ENCODE peak calls at places on chromosomes 1 and 21, in ten cellular contexts. V is tibial nerve; C is pancreas; F is heart left ventricle; K is CD8-positive, alpha-beta T cell; A is cardiac muscle cell; L is HFF-Myc; G is body of pancreas; P is astrocyte of the spinal cord; X is MM.1S. I is an unnamed sample.

GRCh38 chr21:44487831-44488230 is 32.5 kb downstream of the LRRC3 start:
- DNase-seq in V (no peak), C (no peak), F (no peak), K (peak; percentile 49), A (no peak), L (no peak), G (no peak), P (peak; percentile 3), X (no peak), I (no peak)

GRCh38 chr1:159922499-159923202 is 2.7 kb downstream of the TAGLN2 start:
- DNase-seq in V (no peak), C (peak; percentile 50), F (peak; percentile 92), K (no peak), A (no peak), L (no peak), G (peak; percentile 48), P (no peak), X (no peak), I (no peak)

GRCh38 chr1:247322849-247323586 is 8.6 kb downstream of the ZNF496 start:
- DNase-seq in V (no peak), C (no peak), F (no peak), K (peak; percentile 50), A (no peak), L (no peak), G (no peak), P (no peak), X (no peak), I (no peak)

GRCh38 chr1:228013322-228014234 is 6.8 kb downstream of the WNT3A start:
- DNase-seq in V (no peak), C (no peak), F (no peak), K (no peak), A (no peak), L (no peak), G (no peak), P (no peak), X (no peak), I (no peak)

GRCh38 chr21:28734522-28735175 is 258.0 kb downstream of the LTN1 start:
- DNase-seq in V (no peak), C (no peak), F (no peak), K (no peak), A (no peak), L (no peak), G (no peak), P (no peak), X (no peak), I (no peak)

GRCh38 chr1:116205941-116206679 is 94.9 kb downstream of the MAB21L3 start:
- DNase-seq in V (no peak), C (no peak), F (no peak), K (no peak), A (no peak), L (no peak), G (no peak), P (no peak), X (no peak), I (no peak)

GRCh38 chr1:171801395-171801990 is 20.0 kb downstream of the METTL13 start:
- DNase-seq in V (peak; percentile 32), C (no peak), F (no peak), K (no peak), A (peak; percentile 73), L (peak; percentile 41), G (peak; percentile 22), P (peak; percentile 38), X (peak; percentile 41), I (peak; percentile 40)

GRCh38 chr1:117572546-117572945 is 33.3 kb upstream of the TENT5C start:
- DNase-seq in V (no peak), C (no peak), F (no peak), K (peak; percentile 41), A (no peak), L (no peak), G (no peak), P (no peak), X (no peak), I (no peak)

GRCh38 chr21:45320991-45321656 is 33.4 kb upstream of the POFUT2 start:
- DNase-seq in V (no peak), C (no peak), F (no peak), K (no peak), A (no peak), L (no peak), G (no peak), P (no peak), X (no peak), I (no peak)

GRCh38 chr1:227887697-227888403 is 59.9 kb downstream of the WNT9A start:
- DNase-seq in V (peak; percentile 55), C (no peak), F (peak; percentile 77), K (no peak), A (no peak), L (no peak), G (peak; percentile 32), P (peak; percentile 21), X (no peak), I (no peak)

GRCh38 chr1:109617291-109617801 is 2.1 kb downstream of the GNAT2 start:
- DNase-seq in V (no peak), C (no peak), F (no peak), K (no peak), A (no peak), L (peak; percentile 75), G (peak; percentile 46), P (peak; percentile 88), X (no peak), I (peak; percentile 72)

GRCh38 chr1:93690921-93691789 is 9.5 kb upstream of the BCAR3 start:
- DNase-seq in V (no peak), C (no peak), F (no peak), K (no peak), A (no peak), L (no peak), G (peak; percentile 16), P (no peak), X (no peak), I (no peak)

GRCh38 chr1:221801773-221802516 is 60.1 kb upstream of the DUSP10 start:
- DNase-seq in V (no peak), C (no peak), F (no peak), K (no peak), A (no peak), L (no peak), G (no peak), P (peak; percentile 77), X (no peak), I (peak; percentile 19)

GRCh38 chr1:244918422-244919319 is 54.3 kb upstream of the HNRNPU start:
- DNase-seq in V (no peak), C (peak; percentile 21), F (peak; percentile 51), K (peak; percentile 83), A (peak; percentile 41), L (no peak), G (peak; percentile 43), P (no peak), X (peak; percentile 28), I (no peak)

GRCh38 chr1:1345860-1346500 is 3.2 kb downstream of the DVL1 start:
- DNase-seq in V (no peak), C (no peak), F (no peak), K (no peak), A (no peak), L (no peak), G (no peak), P (no peak), X (no peak), I (no peak)
- H3K4me3 ChIP-seq in V (no peak overlapping the region), C (no peak overlapping the region), F (peak overlapping the region; percentile 10), K (no peak overlapping the region), A (no peak overlapping the region), L (peak overlapping the region; percentile 25), G (no peak overlapping the region), P (no peak overlapping the region), X (no peak overlapping the region), I (no peak overlapping the region)

DNA sequence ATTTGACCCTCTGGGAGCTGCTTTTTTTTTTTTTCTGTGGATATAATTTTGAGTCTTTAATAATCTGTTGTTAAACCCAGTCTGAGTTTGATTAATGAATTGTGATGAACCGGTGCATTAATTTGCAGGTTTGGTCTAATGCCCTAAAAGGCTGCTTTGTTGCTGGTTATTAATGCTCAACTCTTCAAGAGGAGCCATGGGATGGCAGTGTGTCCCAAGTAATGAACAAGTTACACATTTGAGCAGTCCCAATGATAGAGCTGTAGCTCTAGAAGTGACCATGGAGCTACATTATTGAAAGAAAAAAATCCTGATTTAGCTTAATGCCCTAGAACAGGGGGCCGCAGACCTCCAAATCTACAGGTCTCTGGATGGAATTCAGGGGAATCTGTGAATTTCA is 53.1 kb downstream of the RWDD3 start:
- DNase-seq in V (no peak), C (no peak), F (no peak), K (no peak), A (peak; percentile 21), L (no peak), G (no peak), P (no peak), X (no peak), I (no peak)
- TF ChIP-seq CTCF in V (no peak), C (no peak), F (no peak), K (no peak), A (no peak), L (no peak), G (no peak), P (no peak), X (no peak), I (no peak)

DNA sequence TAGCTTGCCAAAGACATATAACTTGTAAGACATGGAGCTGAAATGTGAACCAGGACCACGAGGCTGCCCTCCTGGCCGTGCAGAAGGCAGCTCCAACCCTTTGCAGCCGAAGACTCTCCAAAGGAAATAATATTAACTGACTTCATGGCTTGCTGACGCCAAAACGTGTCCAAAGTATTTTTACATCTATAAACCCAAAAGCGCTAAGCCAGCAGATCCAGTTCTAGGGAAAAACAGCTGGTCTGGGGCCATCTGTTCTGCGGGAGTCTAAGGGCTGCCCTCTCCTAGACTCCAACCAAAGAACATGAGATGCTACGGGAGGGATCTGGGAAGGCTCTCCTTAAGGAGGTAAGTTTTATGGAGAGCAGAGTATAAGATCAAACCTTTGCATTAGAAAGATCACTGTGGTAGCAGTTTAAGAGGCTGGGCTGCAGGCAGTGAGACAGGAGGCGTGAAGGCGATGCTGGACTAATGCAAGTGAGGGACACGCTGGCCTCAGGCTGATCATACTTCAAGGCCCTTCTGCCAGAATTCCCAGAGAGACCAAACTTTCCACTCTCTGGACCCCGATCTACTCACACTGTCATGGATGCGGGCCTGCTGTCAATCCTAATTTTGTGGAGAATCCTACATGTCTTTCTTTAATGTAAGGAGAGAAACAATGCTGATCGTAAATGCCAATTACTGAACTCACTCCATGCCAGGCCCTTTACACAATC is 1.2 kb downstream of the TMEM53 start:
- DNase-seq in V (no peak), C (no peak), F (no peak), K (no peak), A (no peak), L (no peak), G (no peak), P (no peak), X (no peak), I (no peak)
- H3K4me3 ChIP-seq in V (peak overlapping the region; percentile 78), C (peak overlapping the region; percentile 65), F (peak overlapping the region; percentile 60), K (peak overlapping the region; percentile 88), A (peak overlapping the region; percentile 59), L (peak overlapping the region; percentile 53), G (no peak overlapping the region), P (peak overlapping the region; percentile 78), X (peak overlapping the region; percentile 77), I (peak overlapping the region; percentile 55)

DNA sequence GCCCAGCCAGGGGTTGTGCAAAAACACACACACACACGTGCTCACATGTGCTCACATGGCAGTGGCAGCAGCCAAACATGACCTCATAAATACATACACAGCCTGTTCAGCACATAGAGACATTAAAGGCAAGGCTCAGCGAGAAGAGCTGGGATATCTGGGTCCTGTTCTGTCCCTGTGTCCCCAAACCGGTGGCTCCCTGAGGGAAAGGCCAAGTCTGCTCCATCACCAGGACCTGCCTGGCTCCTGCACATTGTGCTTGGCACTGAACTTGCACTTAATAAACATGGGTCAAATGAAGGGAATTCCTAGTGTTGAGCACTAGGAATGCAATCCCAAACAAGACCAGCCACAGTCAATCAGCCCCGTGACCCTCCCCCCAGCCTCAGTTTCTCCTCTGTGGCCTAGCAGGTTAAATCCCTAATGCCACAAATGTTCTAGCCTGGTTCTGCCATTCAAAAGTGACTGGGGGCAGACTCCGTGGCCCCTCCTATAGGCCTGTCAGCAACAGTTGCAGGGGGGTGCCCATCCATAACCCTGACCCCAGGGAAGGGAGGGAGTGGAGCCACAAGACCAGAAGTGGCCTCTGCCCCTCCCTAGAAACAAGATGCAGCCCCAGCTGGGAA is 160.9 kb upstream of the VAMP3 start:
- DNase-seq in V (no peak), C (peak; percentile 31), F (no peak), K (no peak), A (no peak), L (no peak), G (no peak), P (no peak), X (no peak), I (no peak)
- TF ChIP-seq CTCF in V (no peak), C (no peak), F (no peak), K (no peak), A (no peak), L (no peak), G (no peak), P (no peak), X (no peak), I (no peak)

I was measured in astrocyte of the cerebellum.